ENCODE peak calls at places on chromosomes 2 and 18, in four cellular contexts. One of them, this sample, is unnamed.

GRCh38 chr2:77521931-77522470 is at the start of gene LRRTM4:
- DNase-seq in osteoblast: no peak
- DNase-seq in astrocyte: no peak
- DNase-seq in PC-3: no peak
- DNase-seq in this sample: peak; percentile 42

GRCh38 chr2:10091182-10091932 is 11.1 kb upstream of the CYS1 start:
- DNase-seq in astrocyte: no peak
- DNase-seq in osteoblast: no peak
- DNase-seq in PC-3: no peak
- DNase-seq in this sample: no peak

GRCh38 chr2:176096986-176097819 is 2.4 kb upstream of the HOXD12 start:
- DNase-seq in PC-3: peak; percentile 80
- DNase-seq in osteoblast: peak; percentile 98
- DNase-seq in astrocyte: no peak
- DNase-seq in this sample: peak; percentile 91

GRCh38 chr2:98148968-98149697 is 62.2 kb downstream of the VWA3B start:
- DNase-seq in PC-3: peak; percentile 64
- DNase-seq in osteoblast: peak; percentile 91
- DNase-seq in astrocyte: peak; percentile 67
- DNase-seq in this sample: peak; percentile 46

GRCh38 chr2:101327863-101328394 is 19.4 kb upstream of the RNF149 start:
- DNase-seq in PC-3: peak; percentile 98
- DNase-seq in astrocyte: no peak
- DNase-seq in osteoblast: no peak
- DNase-seq in this sample: no peak

GRCh38 chr18:13563390-13563805 is 163.0 kb downstream of the FAM210A start:
- DNase-seq in PC-3: no peak
- DNase-seq in astrocyte: no peak
- DNase-seq in osteoblast: no peak
- DNase-seq in this sample: no peak

GRCh38 chr2:209666296-209666695 is 105.3 kb upstream of the UNC80 start:
- DNase-seq in PC-3: no peak
- DNase-seq in astrocyte: no peak
- DNase-seq in osteoblast: no peak
- DNase-seq in this sample: no peak

GRCh38 chr2:64730551-64731305 is 77.0 kb upstream of the SERTAD2 start:
- DNase-seq in astrocyte: peak; percentile 85
- DNase-seq in PC-3: peak; percentile 36
- DNase-seq in osteoblast: peak; percentile 93
- DNase-seq in this sample: peak; percentile 81

GRCh38 chr2:182365855-182366254 is 61.0 kb downstream of the PDE1A start:
- DNase-seq in osteoblast: no peak
- DNase-seq in astrocyte: no peak
- DNase-seq in PC-3: no peak
- DNase-seq in this sample: no peak

GRCh38 chr18:24055878-24056277 is 41.3 kb downstream of the TTC39C start:
- DNase-seq in osteoblast: no peak
- DNase-seq in PC-3: no peak
- DNase-seq in astrocyte: no peak
- DNase-seq in this sample: no peak

GRCh38 chr18:79522451-79523220 is 126.9 kb downstream of the NFATC1 start:
- DNase-seq in osteoblast: peak; percentile 84
- DNase-seq in astrocyte: no peak
- DNase-seq in PC-3: no peak
- DNase-seq in this sample: peak; percentile 73

GRCh38 chr2:182031956-182032355 is 46.3 kb downstream of the PPP1R1C start:
- DNase-seq in osteoblast: no peak
- DNase-seq in PC-3: no peak
- DNase-seq in astrocyte: no peak
- DNase-seq in this sample: no peak

GRCh38 chr2:196453613-196454047 is 185.9 kb upstream of the CCDC150 start:
- DNase-seq in osteoblast: peak; percentile 37
- DNase-seq in astrocyte: peak; percentile 30
- DNase-seq in PC-3: peak; percentile 72
- DNase-seq in this sample: peak; percentile 79

GRCh38 chr2:136214801-136215200 is 96.9 kb upstream of the CXCR4 start:
- DNase-seq in PC-3: no peak
- DNase-seq in astrocyte: no peak
- DNase-seq in osteoblast: no peak
- DNase-seq in this sample: no peak
- H3K4me2 ChIP-seq in PC-3: no peak overlapping the region
- H3K4me2 ChIP-seq in astrocyte: no peak overlapping the region
- H3K4me2 ChIP-seq in osteoblast: no peak overlapping the region
- H3K4me2 ChIP-seq in this sample: no peak overlapping the region

DNA sequence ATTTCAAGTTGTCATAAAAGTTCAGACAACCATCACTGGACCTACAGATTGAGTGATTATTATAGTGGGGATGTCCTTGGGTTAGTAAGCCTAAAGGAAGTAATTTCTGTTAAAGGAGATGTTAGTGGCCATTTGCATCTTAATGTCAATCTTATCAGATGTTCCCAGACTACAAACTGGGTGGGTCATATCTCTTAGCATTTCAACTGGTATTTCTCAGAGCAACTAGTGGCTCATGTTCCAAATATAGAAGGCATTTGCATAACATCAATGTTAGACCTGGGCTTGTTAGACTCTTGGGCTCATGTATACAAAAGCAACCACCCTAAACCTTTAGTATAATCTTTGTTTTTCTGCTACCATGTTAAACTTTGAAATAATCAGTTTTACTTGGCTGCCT is 17.9 kb downstream of the PLEKHA3 start:
- DNase-seq in PC-3: no peak
- DNase-seq in astrocyte: no peak
- DNase-seq in osteoblast: no peak
- DNase-seq in this sample: peak; percentile 51
- H3K4me2 ChIP-seq in PC-3: no peak overlapping the region
- H3K4me2 ChIP-seq in astrocyte: no peak overlapping the region
- H3K4me2 ChIP-seq in osteoblast: no peak overlapping the region
- H3K4me2 ChIP-seq in this sample: no peak overlapping the region

DNA sequence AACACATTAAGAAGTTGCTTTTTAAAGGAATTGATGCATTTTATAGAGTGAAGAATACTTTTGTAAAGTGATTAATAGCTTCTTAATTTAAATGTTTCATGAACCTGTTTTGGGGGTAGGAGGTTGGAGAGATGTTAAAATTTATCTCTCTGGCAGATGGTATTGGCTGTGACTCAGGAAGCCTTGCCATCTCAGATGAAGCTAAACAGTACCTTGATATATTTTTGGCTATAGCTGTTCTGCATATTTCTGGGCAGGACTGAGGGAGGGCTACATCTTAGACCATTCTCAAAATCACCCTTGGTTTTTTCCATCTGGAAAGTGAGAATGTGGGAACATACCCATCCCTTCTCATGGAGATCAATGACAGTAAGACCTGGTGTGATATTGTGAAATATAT is 13.4 kb downstream of the CAPN14 start:
- DNase-seq in osteoblast: no peak
- DNase-seq in PC-3: no peak
- DNase-seq in astrocyte: no peak
- DNase-seq in this sample: no peak
- H3K4me2 ChIP-seq in osteoblast: no peak overlapping the region
- H3K4me2 ChIP-seq in PC-3: no peak overlapping the region
- H3K4me2 ChIP-seq in astrocyte: no peak overlapping the region
- H3K4me2 ChIP-seq in this sample: no peak overlapping the region

GRCh38 chr2:45973426-45973825 is 322.0 kb downstream of the PRKCE start:
- DNase-seq in PC-3: no peak
- DNase-seq in astrocyte: no peak
- DNase-seq in osteoblast: no peak
- DNase-seq in this sample: no peak
- H3K4me2 ChIP-seq in PC-3: no peak overlapping the region
- H3K4me2 ChIP-seq in astrocyte: no peak overlapping the region
- H3K4me2 ChIP-seq in osteoblast: no peak overlapping the region
- H3K4me2 ChIP-seq in this sample: no peak overlapping the region

GRCh38 chr2:202023198-202023903 is 10.3 kb upstream of the FZD7 start:
- DNase-seq in astrocyte: no peak
- DNase-seq in osteoblast: no peak
- DNase-seq in PC-3: no peak
- DNase-seq in this sample: no peak
- H3K4me2 ChIP-seq in astrocyte: no peak overlapping the region
- H3K4me2 ChIP-seq in osteoblast: no peak overlapping the region
- H3K4me2 ChIP-seq in PC-3: no peak overlapping the region
- H3K4me2 ChIP-seq in this sample: no peak overlapping the region

GRCh38 chr2:85577386-85578242 is at the start of gene VAMP8:
- DNase-seq in astrocyte: no peak
- DNase-seq in PC-3: peak; percentile 80
- DNase-seq in osteoblast: peak; percentile 65
- DNase-seq in this sample: peak; percentile 89
- H3K4me2 ChIP-seq in astrocyte: no peak within 1 kb of the TSS
- H3K4me2 ChIP-seq in PC-3: peak within 1 kb of the TSS; percentile 85
- H3K4me2 ChIP-seq in osteoblast: no peak within 1 kb of the TSS
- H3K4me2 ChIP-seq in this sample: peak within 1 kb of the TSS; percentile 78

This sample was measured in Karpas-422.